ENCODE peak calls at places on chromosomes 13 and 19, in four cellular contexts. One of them, this sample, is unnamed.
A peak's percentile ranks its signal among the peaks of the same experiment; 100 is the strongest.

GRCh38 chr13:48579167-48579918 is 46.5 kb upstream of the RCBTB2 start:
- DNase-seq in cardiac fibroblast: no peak
- DNase-seq in AG04450: no peak
- DNase-seq in right lobe of liver: no peak
- DNase-seq in this sample: no peak

GRCh38 chr19:49746206-49746958 is 16.7 kb downstream of the TSKS start:
- DNase-seq in right lobe of liver: peak; percentile 60
- DNase-seq in AG04450: no peak
- DNase-seq in cardiac fibroblast: peak; percentile 44
- DNase-seq in this sample: no peak

GRCh38 chr19:20269461-20269860 is 102.4 kb downstream of the ZNF486 start:
- DNase-seq in cardiac fibroblast: no peak
- DNase-seq in right lobe of liver: no peak
- DNase-seq in AG04450: no peak
- DNase-seq in this sample: no peak

GRCh38 chr13:76917096-76917495 is 30.9 kb upstream of the KCTD12 start:
- DNase-seq in AG04450: no peak
- DNase-seq in right lobe of liver: no peak
- DNase-seq in cardiac fibroblast: peak; percentile 28
- DNase-seq in this sample: no peak

GRCh38 chr13:39144941-39145533 is 106.8 kb downstream of the NHLRC3 start:
- DNase-seq in cardiac fibroblast: peak; percentile 84
- DNase-seq in right lobe of liver: peak; percentile 21
- DNase-seq in AG04450: peak; percentile 26
- DNase-seq in this sample: no peak

GRCh38 chr19:11364935-11365334 is 9.5 kb upstream of the SWSAP1 start:
- DNase-seq in cardiac fibroblast: no peak
- DNase-seq in right lobe of liver: no peak
- DNase-seq in AG04450: no peak
- DNase-seq in this sample: no peak

GRCh38 chr13:95023405-95023804 is 277.8 kb downstream of the ABCC4 start:
- DNase-seq in cardiac fibroblast: no peak
- DNase-seq in AG04450: no peak
- DNase-seq in right lobe of liver: no peak
- DNase-seq in this sample: no peak

GRCh38 chr13:30676672-30677071 is 58.7 kb upstream of the ALOX5AP start:
- DNase-seq in cardiac fibroblast: peak; percentile 58
- DNase-seq in AG04450: no peak
- DNase-seq in right lobe of liver: no peak
- DNase-seq in this sample: no peak

GRCh38 chr13:20197361-20197834 is 4.7 kb upstream of the GJB2 start:
- DNase-seq in right lobe of liver: no peak
- DNase-seq in cardiac fibroblast: peak; percentile 71
- DNase-seq in AG04450: no peak
- DNase-seq in this sample: no peak

GRCh38 chr19:43675269-43675879 is 5.4 kb upstream of the PLAUR start:
- DNase-seq in cardiac fibroblast: peak; percentile 65
- DNase-seq in AG04450: no peak
- DNase-seq in right lobe of liver: no peak
- DNase-seq in this sample: no peak

GRCh38 chr19:17402982-17403855 is 2.2 kb downstream of the BST2 start:
- DNase-seq in AG04450: no peak
- DNase-seq in right lobe of liver: peak; percentile 51
- DNase-seq in cardiac fibroblast: no peak
- DNase-seq in this sample: no peak

GRCh38 chr19:7734220-7735203 is 2.6 kb upstream of the CLEC4G start:
- DNase-seq in cardiac fibroblast: peak; percentile 14
- DNase-seq in AG04450: no peak
- DNase-seq in right lobe of liver: no peak
- DNase-seq in this sample: peak; percentile 41

GRCh38 chr19:42081584-42082258 is 5.8 kb downstream of the ZNF574 start:
- DNase-seq in right lobe of liver: no peak
- DNase-seq in cardiac fibroblast: peak; percentile 64
- DNase-seq in AG04450: no peak
- DNase-seq in this sample: no peak

GRCh38 chr13:25874907-25875306 is 176.9 kb downstream of the SHISA2 start:
- DNase-seq in AG04450: no peak
- DNase-seq in cardiac fibroblast: no peak
- DNase-seq in right lobe of liver: no peak
- DNase-seq in this sample: no peak

GRCh38 chr13:113110048-113110851 is 4.7 kb downstream of the F7 start:
- DNase-seq in cardiac fibroblast: peak; percentile 7
- DNase-seq in right lobe of liver: peak; percentile 27
- DNase-seq in AG04450: no peak
- DNase-seq in this sample: peak; percentile 84

GRCh38 chr19:4095488-4095844 is 28.5 kb downstream of the MAP2K2 start:
- DNase-seq in AG04450: no peak
- DNase-seq in right lobe of liver: no peak
- DNase-seq in cardiac fibroblast: no peak
- DNase-seq in this sample: no peak

GRCh38 chr13:93409001-93409400 is 182.4 kb downstream of the GPC6 start:
- DNase-seq in right lobe of liver: no peak
- DNase-seq in cardiac fibroblast: no peak
- DNase-seq in AG04450: no peak
- DNase-seq in this sample: no peak

GRCh38 chr13:49220035-49220855 is at the start of gene MLNR:
- DNase-seq in cardiac fibroblast: no peak
- DNase-seq in AG04450: no peak
- DNase-seq in right lobe of liver: peak; percentile 54
- DNase-seq in this sample: no peak

GRCh38 chr13:26914624-26915023 is 154.0 kb upstream of the GPR12 start:
- DNase-seq in cardiac fibroblast: no peak
- DNase-seq in right lobe of liver: no peak
- DNase-seq in AG04450: no peak
- DNase-seq in this sample: peak; percentile 38

GRCh38 chr19:33639034-33639681 is 17.4 kb downstream of the CHST8 start:
- DNase-seq in right lobe of liver: no peak
- DNase-seq in AG04450: no peak
- DNase-seq in cardiac fibroblast: no peak
- DNase-seq in this sample: peak; percentile 25

GRCh38 chr19:16062789-16063188 is 13.5 kb upstream of the TPM4 start:
- DNase-seq in AG04450: no peak
- DNase-seq in right lobe of liver: no peak
- DNase-seq in cardiac fibroblast: peak; percentile 61
- DNase-seq in this sample: peak; percentile 44

GRCh38 chr13:29745704-29746103 is 104.7 kb downstream of the UBL3 start:
- DNase-seq in cardiac fibroblast: no peak
- DNase-seq in AG04450: no peak
- DNase-seq in right lobe of liver: no peak
- DNase-seq in this sample: no peak

GRCh38 chr13:106101201-106101600 is 434.3 kb downstream of the EFNB2 start:
- DNase-seq in cardiac fibroblast: no peak
- DNase-seq in right lobe of liver: no peak
- DNase-seq in AG04450: no peak
- DNase-seq in this sample: no peak

GRCh38 chr13:99484405-99484981 is 16.8 kb upstream of the TM9SF2 start:
- DNase-seq in right lobe of liver: no peak
- DNase-seq in cardiac fibroblast: peak; percentile 84
- DNase-seq in AG04450: peak; percentile 58
- DNase-seq in this sample: no peak

GRCh38 chr13:33490461-33491327 is 205.1 kb upstream of the STARD13 start:
- DNase-seq in right lobe of liver: no peak
- DNase-seq in cardiac fibroblast: peak; percentile 57
- DNase-seq in AG04450: no peak
- DNase-seq in this sample: no peak

GRCh38 chr13:114054269-114054668 is 78.2 kb downstream of the RASA3 start:
- DNase-seq in right lobe of liver: no peak
- DNase-seq in AG04450: no peak
- DNase-seq in cardiac fibroblast: no peak
- DNase-seq in this sample: no peak

GRCh38 chr13:94707400-94708021 is 4.8 kb downstream of the SOX21 start:
- DNase-seq in right lobe of liver: no peak
- DNase-seq in AG04450: no peak
- DNase-seq in cardiac fibroblast: no peak
- DNase-seq in this sample: no peak

GRCh38 chr19:9885077-9885552 is 50.0 kb downstream of the PIN1 start:
- DNase-seq in right lobe of liver: no peak
- DNase-seq in cardiac fibroblast: peak; percentile 54
- DNase-seq in AG04450: no peak
- DNase-seq in this sample: no peak

GRCh38 chr19:52646571-52647222 is 8.5 kb upstream of the ZNF83 start:
- DNase-seq in right lobe of liver: no peak
- DNase-seq in AG04450: no peak
- DNase-seq in cardiac fibroblast: no peak
- DNase-seq in this sample: no peak

GRCh38 chr13:50200988-50201387 is 185.7 kb downstream of the KCNRG start:
- DNase-seq in AG04450: no peak
- DNase-seq in cardiac fibroblast: peak; percentile 11
- DNase-seq in right lobe of liver: no peak
- DNase-seq in this sample: no peak

DNA sequence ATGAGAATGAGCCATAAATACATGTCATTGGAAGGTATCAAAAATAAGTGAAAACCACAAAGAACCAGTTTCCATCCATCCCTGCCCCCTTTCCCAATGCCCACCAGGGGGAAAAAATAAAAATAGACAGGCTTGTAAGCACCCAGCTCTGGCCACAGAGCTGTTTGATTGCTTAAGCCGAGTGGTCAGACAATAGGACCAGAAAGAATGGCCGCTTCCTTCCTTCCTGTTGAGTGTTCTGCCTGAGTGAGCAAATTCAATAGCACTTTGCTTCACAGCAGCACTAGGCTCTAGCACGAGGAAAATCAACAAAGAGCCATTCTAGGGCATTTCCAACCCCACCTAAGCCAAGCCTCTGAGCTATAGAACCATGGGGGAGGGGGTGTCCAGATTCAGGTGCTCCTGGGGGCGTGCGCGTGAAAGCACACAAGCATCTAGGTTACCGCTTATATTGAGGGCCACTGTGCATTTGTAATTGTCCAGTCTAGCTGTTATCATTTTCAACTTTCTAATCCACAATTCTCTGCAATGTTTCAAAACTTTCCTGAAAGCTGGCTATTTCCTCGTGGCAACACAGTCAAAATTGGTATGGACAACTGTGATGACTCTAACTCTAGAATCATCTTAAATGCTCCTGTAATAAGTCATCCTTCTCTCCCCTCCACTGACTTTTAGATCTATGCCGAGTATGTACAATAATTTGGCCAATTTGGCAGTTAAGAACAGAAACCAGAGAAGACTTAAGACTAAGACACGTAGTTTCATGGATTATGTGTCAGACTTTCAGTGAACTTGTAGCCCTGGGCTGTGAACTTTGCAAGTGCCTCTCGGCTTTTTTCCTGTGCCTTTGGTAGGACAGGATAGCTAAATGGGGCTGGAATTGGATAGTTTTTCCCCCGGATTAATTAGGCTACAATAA is 64.3 kb downstream of the SPRY2 start:
- DNase-seq in right lobe of liver: no peak
- DNase-seq in AG04450: no peak
- DNase-seq in cardiac fibroblast: peak; percentile 67
- DNase-seq in this sample: no peak
- TF ChIP-seq CTCF in right lobe of liver: no peak
- TF ChIP-seq CTCF in AG04450: no peak
- TF ChIP-seq CTCF in cardiac fibroblast: peak; percentile 22
- TF ChIP-seq CTCF in this sample: no peak

DNA sequence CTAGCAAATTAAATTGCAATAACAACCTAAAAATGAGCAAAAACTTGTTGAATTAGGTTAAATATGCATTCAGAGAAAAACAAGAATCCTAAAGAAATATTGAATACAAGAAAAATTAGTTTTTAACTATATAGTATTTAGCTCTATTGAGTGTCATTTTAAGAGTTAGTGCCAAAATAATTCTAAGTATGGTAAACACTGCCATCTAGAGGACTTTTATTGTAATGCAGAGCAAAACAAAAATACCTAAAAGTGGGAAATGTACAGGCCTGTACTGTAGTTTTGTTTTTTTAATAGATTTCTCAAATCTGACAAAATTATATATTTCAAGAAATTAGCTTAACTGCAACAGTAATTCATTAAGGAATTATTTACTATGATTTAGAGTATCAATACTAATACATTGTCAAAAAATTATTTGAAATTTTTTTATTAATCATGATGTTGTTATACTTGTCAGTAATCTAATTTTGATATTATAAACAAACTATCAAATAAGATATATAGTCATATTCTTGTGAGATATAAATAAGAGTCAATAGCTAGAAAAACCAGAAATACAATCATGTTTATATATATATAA is 8.2 kb upstream of the PCDH9 start:
- DNase-seq in right lobe of liver: no peak
- DNase-seq in AG04450: no peak
- DNase-seq in cardiac fibroblast: peak; percentile 75
- DNase-seq in this sample: no peak
- TF ChIP-seq CTCF in right lobe of liver: peak; percentile 91
- TF ChIP-seq CTCF in AG04450: peak; percentile 64
- TF ChIP-seq CTCF in cardiac fibroblast: peak; percentile 47
- TF ChIP-seq CTCF in this sample: peak; percentile 96

GRCh38 chr19:12970070-12970820 is 869 bp downstream of the DAND5 start:
- DNase-seq in cardiac fibroblast: no peak
- DNase-seq in right lobe of liver: no peak
- DNase-seq in AG04450: no peak
- DNase-seq in this sample: no peak

GRCh38 chr19:12969292-12969988 is at the start of gene DAND5:
- DNase-seq in right lobe of liver: no peak
- DNase-seq in AG04450: no peak
- DNase-seq in cardiac fibroblast: no peak
- DNase-seq in this sample: no peak

GRCh38 chr19:12967907-12968306 is 1.5 kb upstream of the DAND5 start:
- DNase-seq in AG04450: no peak
- DNase-seq in right lobe of liver: no peak
- DNase-seq in cardiac fibroblast: peak; percentile 61
- DNase-seq in this sample: no peak

GRCh38 chr19:12965812-12966135 is 3.6 kb upstream of the DAND5 start:
- DNase-seq in AG04450: no peak
- DNase-seq in cardiac fibroblast: no peak
- DNase-seq in right lobe of liver: no peak
- DNase-seq in this sample: no peak

DNA sequence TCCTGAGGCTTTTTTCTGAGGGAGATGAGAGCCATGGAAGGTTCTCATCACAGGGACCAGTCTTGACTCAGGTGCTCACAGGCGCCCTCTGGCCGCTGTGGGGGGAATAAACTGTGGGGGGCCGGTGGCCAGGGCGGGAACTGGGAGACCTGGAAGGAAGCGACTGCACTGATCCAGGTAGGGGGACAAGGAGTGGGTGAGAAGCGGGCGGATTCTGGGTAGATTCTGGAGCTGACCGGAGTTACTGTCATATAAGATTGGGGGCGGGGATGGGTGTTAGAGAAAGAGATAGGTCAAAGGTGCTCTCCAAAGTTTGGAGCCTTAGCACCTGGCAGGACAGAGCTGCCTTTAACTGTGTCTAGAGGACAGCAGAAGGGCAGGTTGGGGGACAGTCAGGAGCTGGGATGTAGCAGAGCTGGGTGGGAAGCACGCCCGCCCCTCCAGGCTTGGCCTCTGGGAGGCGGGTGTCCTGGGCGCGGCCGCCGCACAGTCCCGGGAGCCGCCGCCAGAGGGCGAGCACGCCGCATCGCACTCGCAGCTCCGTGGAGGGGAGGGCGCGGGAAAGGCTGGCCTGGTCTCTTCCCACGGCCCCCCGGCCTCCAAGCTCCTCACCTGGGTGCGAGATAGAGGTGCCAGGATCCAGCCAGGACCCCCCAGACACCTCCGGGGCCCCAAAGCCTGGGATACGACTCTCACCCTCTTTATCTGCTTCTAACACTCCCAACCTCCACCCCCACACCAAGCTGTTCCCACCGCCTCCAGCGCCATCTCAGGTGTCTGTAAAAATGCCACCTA is 4.2 kb upstream of the DAND5 start:
- DNase-seq in cardiac fibroblast: peak; percentile 81
- DNase-seq in right lobe of liver: peak; percentile 79
- DNase-seq in AG04450: no peak
- DNase-seq in this sample: no peak
- TF ChIP-seq CTCF in cardiac fibroblast: peak; percentile 88
- TF ChIP-seq CTCF in right lobe of liver: peak; percentile 89
- TF ChIP-seq CTCF in AG04450: peak; percentile 81
- TF ChIP-seq CTCF in this sample: peak; percentile 97

GRCh38 chr19:45444318-45445041 is 20.8 kb upstream of the ERCC1 start:
- DNase-seq in cardiac fibroblast: peak; percentile 88
- DNase-seq in right lobe of liver: peak; percentile 96
- DNase-seq in AG04450: no peak
- DNase-seq in this sample: no peak
- TF ChIP-seq CTCF in cardiac fibroblast: no peak
- TF ChIP-seq CTCF in right lobe of liver: no peak
- TF ChIP-seq CTCF in AG04450: no peak
- TF ChIP-seq CTCF in this sample: peak; percentile 12